ENCODE peak calls at places on chromosomes 12 and 14, in nine cellular contexts. R, B, T, Y, I, K, Q, J and D are unnamed samples. For H3K79me2, the result is how much of the 10 kb centered on the place peaks cover.

GRCh38 chr12:6644257-6644596 is 3.0 kb downstream of the ACRBP start:
- DNase-seq in R (no peak), B (no peak), Y (no peak), Q (no peak), J (no peak), I (no peak), T (no peak), K (no peak), D (no peak)

GRCh38 chr14:68667313-68667791 is 125.5 kb downstream of the ZFP36L1 start:
- DNase-seq in K (no peak), R (no peak), Y (no peak), T (no peak), J (peak), Q (no peak), B (peak), I (no peak), D (no peak)

GRCh38 chr14:102539544-102540309 is 30.2 kb upstream of the ANKRD9 start:
- DNase-seq in R (no peak), J (peak), I (no peak), Y (peak), T (no peak), Q (no peak), B (no peak), K (no peak), D (no peak)

GRCh38 chr12:7019043-7019569 is 830 bp upstream of the LPCAT3 start:
- DNase-seq in T (no peak), I (no peak), R (no peak), J (no peak), Q (no peak), B (peak), Y (no peak), K (no peak), D (no peak)

GRCh38 chr12:89373772-89374572 is 21.7 kb upstream of the DUSP6 start:
- DNase-seq in B (peak), T (no peak), R (no peak), I (peak), Y (no peak), Q (no peak), J (peak), K (peak), D (no peak)

GRCh38 chr12:121811434-121812319 is 7.9 kb downstream of the SETD1B start:
- DNase-seq in R (no peak), I (peak), B (peak), Y (peak), Q (peak), J (peak), K (peak), T (peak), D (no peak)

GRCh38 chr14:99036594-99037293 is 235.3 kb downstream of the BCL11B start:
- DNase-seq in Q (no peak), K (no peak), R (no peak), J (no peak), T (peak), Y (no peak), B (no peak), I (no peak), D (no peak)

GRCh38 chr12:122819209-122819805 is 15.9 kb upstream of the HIP1R start:
- DNase-seq in Y (no peak), K (no peak), R (no peak), J (no peak), I (no peak), T (no peak), B (peak), Q (no peak), D (no peak)

GRCh38 chr12:129531004-129531403 is 372.8 kb downstream of the TMEM132D start:
- DNase-seq in K (peak), I (no peak), Q (no peak), Y (no peak), R (no peak), B (no peak), T (no peak), J (no peak), D (no peak)

GRCh38 chr14:73784065-73784987 is 67.3 kb upstream of the PTGR2 start:
- DNase-seq in J (peak), K (peak), I (peak), Q (no peak), B (peak), R (no peak), T (peak), Y (no peak), D (no peak)

GRCh38 chr14:94046696-94047250 is 20.6 kb downstream of the OTUB2 start:
- DNase-seq in Y (no peak), K (no peak), Q (no peak), J (no peak), T (no peak), B (no peak), I (no peak), R (no peak), D (no peak)

GRCh38 chr14:64873506-64874220 is 6.0 kb downstream of the SPTB start:
- DNase-seq in I (no peak), T (no peak), R (no peak), J (no peak), K (no peak), Q (no peak), B (peak), Y (no peak), D (no peak)

GRCh38 chr12:116426391-116427136 is 132.6 kb upstream of the MAP1LC3B2 start:
- DNase-seq in J (peak), I (peak), Y (peak), B (peak), R (no peak), Q (no peak), T (peak), K (peak), D (peak)

GRCh38 chr12:54144738-54145137 is 44.0 kb downstream of the SMUG1 start:
- DNase-seq in K (no peak), R (no peak), Q (no peak), J (no peak), I (no peak), Y (no peak), B (no peak), T (no peak), D (no peak)

GRCh38 chr12:17383321-17383720 is 706.7 kb downstream of the RERGL start:
- DNase-seq in Q (no peak), B (no peak), I (no peak), Y (no peak), R (no peak), K (no peak), T (no peak), J (no peak), D (no peak)

GRCh38 chr14:50943943-50944646 is at the start of gene PYGL:
- DNase-seq in J (peak), Y (peak), I (peak), R (no peak), T (peak), Q (no peak), K (peak), B (peak), D (no peak)

GRCh38 chr14:23310546-23310945 is 3.9 kb downstream of the BCL2L2 start:
- DNase-seq in Y (no peak), R (no peak), K (no peak), J (no peak), Q (no peak), B (no peak), T (no peak), I (no peak), D (no peak)
- H3K79me2 ChIP-seq in Y (under half), R (under half), K (under half), J (under half), Q (half or more), B (half or more), T (under half), I (half or more), D (half or more)

DNA sequence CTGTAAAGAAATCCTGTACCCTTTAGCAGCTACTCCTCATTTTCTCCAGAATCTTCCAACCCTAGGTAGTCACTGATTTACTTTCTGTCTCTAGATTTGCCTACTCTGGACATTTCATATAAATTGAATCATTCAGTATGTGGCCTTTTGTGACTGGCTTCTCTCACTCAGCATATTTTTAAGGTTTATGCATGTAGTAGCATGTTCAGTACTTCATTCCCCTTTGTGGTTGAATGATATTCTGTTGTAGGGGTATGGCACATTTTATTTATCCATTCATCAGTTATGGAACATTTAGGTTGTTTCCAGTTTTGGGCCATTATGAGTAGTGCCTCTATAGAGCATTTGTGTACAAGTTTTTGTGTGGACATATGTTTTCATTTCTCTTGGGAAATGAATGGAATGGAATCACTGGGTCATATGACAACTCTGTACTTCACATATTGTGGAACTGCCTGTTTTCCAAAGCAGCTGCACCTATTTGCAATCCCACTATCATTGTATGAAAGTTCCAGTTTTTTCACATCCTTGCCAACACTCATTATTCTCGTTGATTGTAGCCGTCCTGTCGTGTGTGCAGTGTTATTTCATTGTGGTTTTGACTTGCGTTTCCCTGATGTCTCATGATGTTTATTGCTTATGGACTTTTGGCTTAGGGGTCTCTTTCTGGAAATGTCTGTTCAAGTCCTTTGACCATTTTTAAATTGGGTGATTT is 57.2 kb downstream of the ATF7IP start:
- DNase-seq in B (no peak), I (peak), K (no peak), R (no peak), Y (no peak), J (no peak), Q (no peak), T (no peak), D (no peak)
- H3K79me2 ChIP-seq in B (half or more), I (half or more), K (half or more), R (under half), Y (half or more), J (under half), Q (half or more), T (half or more), D (half or more)

DNA sequence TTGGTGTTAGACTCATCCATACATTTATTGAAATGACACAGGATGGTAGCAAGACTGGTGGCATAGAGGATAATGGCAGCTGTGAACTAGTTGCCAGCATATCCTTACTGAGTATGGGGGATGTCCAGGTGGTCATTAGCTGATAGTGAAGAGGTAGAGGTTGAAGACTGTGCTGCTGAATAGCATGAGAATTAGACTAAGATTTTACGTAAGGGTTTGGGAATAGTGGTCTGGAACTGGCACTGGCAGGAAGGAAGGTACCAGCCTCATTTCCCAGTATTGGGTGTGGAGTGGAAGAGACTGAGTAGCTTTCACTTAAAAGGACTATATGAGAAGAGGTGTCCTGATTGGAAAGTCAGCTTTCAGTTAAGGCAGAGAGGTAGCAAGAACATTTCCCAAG is 6.5 kb downstream of the ERC1 start:
- DNase-seq in K (no peak), Q (no peak), R (no peak), T (no peak), I (no peak), J (no peak), Y (no peak), B (no peak), D (no peak)
- H3K79me2 ChIP-seq in K (half or more), Q (under half), R (under half), T (half or more), I (half or more), J (half or more), Y (under half), B (half or more), D (half or more)

GRCh38 chr12:26734510-26735248 is 98.3 kb downstream of the ITPR2 start:
- DNase-seq in R (no peak), B (no peak), I (no peak), Q (no peak), J (no peak), K (no peak), Y (no peak), T (no peak), D (no peak)

GRCh38 chr12:26740348-26740747 is 92.6 kb downstream of the ITPR2 start:
- DNase-seq in Q (no peak), B (no peak), Y (no peak), T (no peak), K (no peak), J (no peak), R (no peak), I (no peak), D (no peak)

GRCh38 chr12:26735249-26735639 is 97.8 kb downstream of the ITPR2 start:
- DNase-seq in R (no peak), I (no peak), T (no peak), Y (no peak), K (no peak), Q (no peak), J (no peak), B (no peak), D (no peak)

GRCh38 chr12:26736563-26737486 is 96.2 kb downstream of the ITPR2 start:
- DNase-seq in T (no peak), Q (no peak), Y (no peak), J (peak), B (peak), K (peak), I (peak), R (no peak), D (peak)

DNA sequence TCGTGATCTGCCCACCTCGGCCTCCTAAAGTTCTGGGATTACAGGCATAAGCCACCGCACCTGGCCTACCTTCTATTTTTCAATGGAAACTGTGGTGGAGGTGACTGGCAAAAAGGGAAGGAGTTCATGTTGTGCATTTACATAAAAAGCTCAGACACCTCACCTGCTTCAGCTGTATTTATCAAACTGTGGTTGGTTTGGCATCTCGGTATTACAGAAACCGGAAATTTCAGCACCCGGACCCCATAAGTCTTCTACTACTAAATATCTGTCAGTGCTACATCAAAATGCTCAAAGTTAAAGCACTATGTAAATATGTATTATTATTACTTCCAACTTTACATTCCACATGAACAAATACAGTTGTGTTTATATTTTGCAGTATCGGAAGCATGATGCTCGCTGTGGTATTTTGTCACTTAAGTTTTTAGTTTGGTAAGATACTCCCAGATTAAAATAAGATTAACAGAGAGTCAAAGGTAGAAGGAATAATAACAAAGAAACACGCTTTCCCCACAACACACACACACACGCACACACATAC is 95.4 kb downstream of the ITPR2 start:
- DNase-seq in K (no peak), J (no peak), Q (no peak), Y (no peak), R (no peak), T (no peak), B (no peak), I (no peak), D (no peak)
- H3K79me2 ChIP-seq in K (under half), J (under half), Q (half or more), Y (under half), R (under half), T (under half), B (under half), I (under half), D (under half)